ENCODE peak calls at places on chromosomes 4 and X, in five cellular contexts. D is A549, T is endothelial cell of umbilical vein, A is suprapubic skin, L is sigmoid colon. X is an unnamed sample.

GRCh38 chr4:47485047-47485692 is at the start of gene ATP10D:
- DNase-seq in L (peak), D (peak), A (peak), T (peak), X (peak)

GRCh38 chr4:6419452-6420028 is 52.9 kb downstream of the PPP2R2C start:
- DNase-seq in A (no peak), T (no peak), D (no peak), L (no peak), X (peak)

GRCh38 chr4:1233641-1234277 is 15.2 kb downstream of the CTBP1 start:
- DNase-seq in L (peak), D (no peak), T (peak), A (no peak), X (peak)

GRCh38 chr4:104099141-104099540 is 379.4 kb upstream of the TACR3 start:
- DNase-seq in T (no peak), D (no peak), A (no peak), L (no peak), X (no peak)

GRCh38 chr4:165347647-165348569 is 20.4 kb downstream of the MSMO1 start:
- DNase-seq in D (no peak), T (no peak), A (no peak), L (no peak), X (no peak)

GRCh38 chr4:10866691-10867090 is 182.1 kb upstream of the CLNK start:
- DNase-seq in D (no peak), T (no peak), L (no peak), A (no peak), X (no peak)

GRCh38 chr4:1642196-1642951 is 41.7 kb downstream of the FAM53A start:
- DNase-seq in D (no peak), L (no peak), A (no peak), T (no peak), X (no peak)

GRCh38 chr4:152045781-152046571 is 285.2 kb upstream of the GATB start:
- DNase-seq in T (peak), D (peak), A (no peak), L (no peak), X (no peak)

GRCh38 chrX:130086414-130087207 is 23.7 kb downstream of the ELF4 start:
- DNase-seq in A (no peak), L (no peak), T (no peak), D (no peak), X (no peak)

GRCh38 chr4:124711469-124712416 is 789 bp downstream of the ANKRD50 start:
- DNase-seq in L (peak), T (peak), A (peak), D (peak), X (no peak)

GRCh38 chr4:30256105-30256828 is 463.9 kb upstream of the PCDH7 start:
- DNase-seq in T (no peak), L (no peak), A (no peak), D (no peak), X (no peak)

GRCh38 chr4:26590639-26591038 is 6.8 kb downstream of the TBC1D19 start:
- DNase-seq in A (no peak), L (no peak), T (no peak), D (no peak), X (no peak)

GRCh38 chr4:16199132-16199531 is 27.1 kb downstream of the TAPT1 start:
- DNase-seq in L (no peak), A (no peak), D (no peak), T (peak), X (no peak)

GRCh38 chr4:154722262-154722661 is 21.5 kb upstream of the LRAT start:
- DNase-seq in T (no peak), D (no peak), L (no peak), A (no peak), X (no peak)

GRCh38 chr4:19304028-19304427 is 947.7 kb upstream of the SLIT2 start:
- DNase-seq in L (no peak), D (no peak), A (no peak), T (no peak), X (no peak)

GRCh38 chr4:178745203-178745602 is 1303.0 kb upstream of the AGA start:
- DNase-seq in D (no peak), T (no peak), L (no peak), A (no peak), X (no peak)

GRCh38 chrX:22686138-22686541 is 313.6 kb upstream of the DDX53 start:
- DNase-seq in L (peak), T (peak), A (peak), D (no peak), X (no peak)

GRCh38 chrX:12080265-12080664 is 58.0 kb upstream of the FRMPD4 start:
- DNase-seq in L (no peak), T (peak), D (peak), A (no peak), X (no peak)

GRCh38 chr4:174496631-174497442 is 25.5 kb downstream of the HPGD start:
- DNase-seq in D (no peak), L (no peak), T (no peak), A (no peak), X (no peak)

GRCh38 chrX:50448565-50448964 is 22.1 kb downstream of the DGKK start:
- DNase-seq in L (no peak), T (no peak), A (no peak), D (peak), X (no peak)

GRCh38 chr4:164011791-164012190 is 517.3 kb downstream of the TMA16 start:
- DNase-seq in D (no peak), A (no peak), T (no peak), L (no peak), X (no peak)

GRCh38 chr4:8248091-8248490 is 21.5 kb upstream of the HTRA3 start:
- DNase-seq in L (no peak), A (no peak), D (no peak), T (peak), X (no peak)

GRCh38 chr4:185797018-185797417 is 15.0 kb downstream of the SORBS2 start:
- DNase-seq in T (no peak), A (no peak), D (no peak), L (no peak), X (no peak)

GRCh38 chr4:85496933-85497332 is 22.0 kb downstream of the ARHGAP24 start:
- DNase-seq in A (no peak), L (no peak), D (no peak), T (peak), X (no peak)

GRCh38 chrX:15493118-15494082 is at the start of gene PIR:
- DNase-seq in T (peak), L (peak), D (peak), A (peak), X (peak)

GRCh38 chr4:112655270-112655669 is 18.3 kb downstream of the LARP7 start:
- DNase-seq in T (no peak), D (no peak), A (no peak), L (no peak), X (no peak)

GRCh38 chr4:121950212-121950679 is 1.6 kb downstream of the TRPC3 start:
- DNase-seq in D (peak), L (peak), T (peak), A (peak), X (peak)

GRCh38 chr4:37641352-37641751 is 44.8 kb downstream of the RELL1 start:
- DNase-seq in L (no peak), T (no peak), D (no peak), A (no peak), X (no peak)

GRCh38 chrX:103063918-103064434 is at the start of gene BEX1:
- DNase-seq in T (no peak), A (no peak), L (peak), D (no peak), X (peak)

GRCh38 chr4:88219099-88219498 is 60.7 kb upstream of the ABCG2 start:
- DNase-seq in A (no peak), D (peak), L (no peak), T (peak), X (no peak)

GRCh38 chrX:53241558-53241957 is 16.6 kb upstream of the KDM5C start:
- DNase-seq in L (no peak), D (no peak), A (no peak), T (no peak), X (no peak)

GRCh38 chr4:142191901-142192300 is 555.5 kb downstream of the IL15 start:
- DNase-seq in T (no peak), A (no peak), L (no peak), D (no peak), X (no peak)

GRCh38 chr4:148359769-148360168 is 82.4 kb downstream of the NR3C2 start:
- DNase-seq in D (no peak), A (no peak), T (peak), L (no peak), X (no peak)

GRCh38 chr4:81314196-81314896 is 99.3 kb upstream of the PRKG2 start:
- DNase-seq in A (no peak), L (no peak), D (no peak), T (no peak), X (no peak)

DNA sequence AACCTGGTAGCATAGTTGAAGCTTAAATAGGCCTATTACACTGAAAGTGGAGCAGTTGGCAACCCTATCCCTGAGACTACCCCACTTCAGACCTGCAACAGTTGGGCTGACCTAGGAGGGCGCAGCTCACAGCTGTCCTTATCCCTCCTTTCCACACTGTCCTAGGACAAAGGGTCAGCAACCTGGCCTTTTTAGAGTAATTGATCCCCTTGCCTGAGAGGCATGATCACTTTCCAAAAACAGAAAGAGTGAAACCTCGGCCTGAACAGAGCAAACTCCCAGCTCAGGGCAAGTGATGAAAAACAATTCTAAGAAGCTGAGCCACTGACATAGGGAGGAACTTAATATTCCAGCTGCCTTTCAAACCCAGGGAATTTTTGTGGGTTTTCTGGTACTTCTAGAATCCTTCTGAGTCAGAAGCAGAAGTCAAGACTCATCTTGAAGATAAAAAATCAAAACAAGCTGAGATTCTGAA is 94.9 kb upstream of the MYOZ2 start:
- DNase-seq in L (no peak), A (no peak), T (no peak), D (no peak), X (no peak)
- TF ChIP-seq POLR2A in L (no peak), A (no peak), T (no peak), D (no peak), X (no peak)

DNA sequence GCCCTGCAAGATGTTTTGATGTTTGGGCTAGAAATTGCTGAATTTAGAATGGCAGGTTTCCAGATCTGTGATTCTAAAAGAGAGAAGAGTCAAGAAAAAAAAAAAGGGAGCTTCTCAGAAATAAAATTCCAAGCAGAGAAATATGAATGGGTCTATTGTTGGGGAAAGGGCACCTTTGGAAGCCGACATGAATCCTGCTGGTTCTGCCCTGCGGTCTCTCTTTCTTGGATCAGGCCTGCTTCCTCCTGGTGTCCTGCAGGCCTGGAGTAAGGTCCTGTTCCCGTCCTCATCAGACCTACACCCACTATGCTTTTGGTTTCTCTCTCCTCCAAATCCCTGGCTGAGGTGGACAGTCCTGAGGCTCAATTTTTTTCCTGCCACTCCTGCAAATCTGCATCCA is 109.8 kb upstream of the TRIM2 start:
- DNase-seq in A (no peak), L (no peak), T (no peak), D (no peak), X (no peak)
- TF ChIP-seq POLR2A in A (no peak), L (no peak), T (no peak), D (no peak), X (no peak)

DNA sequence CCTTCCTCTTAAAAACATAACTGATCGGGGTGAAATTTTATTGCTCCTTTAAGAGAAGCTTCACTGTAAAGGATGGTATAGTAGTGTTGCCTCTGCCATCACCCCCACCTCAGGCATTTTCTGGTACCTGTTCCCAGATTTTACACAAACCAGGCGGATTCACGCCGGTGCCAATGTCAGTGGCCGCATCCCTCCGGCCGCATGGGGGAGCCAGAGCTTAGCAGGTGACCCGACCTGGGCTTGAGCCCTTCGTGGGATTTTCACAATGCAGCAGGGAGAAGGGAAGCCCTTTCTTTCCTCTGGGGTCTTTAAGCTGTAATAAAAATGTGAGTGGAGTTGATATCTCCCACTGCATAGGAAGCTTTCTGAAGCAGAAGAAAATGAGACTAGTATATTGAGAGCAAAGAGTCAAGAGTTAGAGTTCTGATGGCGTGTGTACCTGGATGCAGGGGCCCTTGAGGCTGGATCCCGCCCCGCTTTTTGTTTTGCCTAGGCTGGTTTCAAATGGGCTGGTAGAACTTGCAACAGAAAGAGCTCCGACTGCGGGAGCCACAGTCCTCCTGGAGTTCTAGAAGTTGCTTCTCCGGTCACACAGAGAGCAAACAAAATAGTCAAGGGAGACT is 59.4 kb downstream of the POLR2B start:
- DNase-seq in A (no peak), D (peak), T (peak), L (peak), X (peak)
- TF ChIP-seq POLR2A in A (no peak), D (no peak), T (no peak), L (no peak), X (no peak)

DNA sequence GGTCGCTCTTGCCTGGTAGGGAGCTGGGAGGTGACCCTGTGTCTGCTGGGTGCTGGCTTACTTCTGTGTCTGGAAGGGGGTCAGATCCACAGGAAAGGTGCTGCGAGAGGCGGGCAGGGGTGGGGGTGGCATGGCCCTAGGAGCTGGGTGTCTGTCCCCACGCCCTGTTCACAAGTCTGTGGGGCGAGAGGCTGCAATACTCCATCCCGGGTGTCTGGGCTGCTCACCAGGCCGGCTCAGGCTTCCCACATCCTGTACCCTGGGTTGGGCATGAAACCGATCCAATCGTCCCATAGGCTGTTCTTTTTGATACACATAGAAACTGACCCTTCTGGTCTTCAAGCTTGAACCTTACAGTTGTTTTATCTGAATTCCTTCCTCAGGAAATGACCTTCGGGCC is 993 bp upstream of the CTAG2 start:
- DNase-seq in D (no peak), A (no peak), L (no peak), T (no peak), X (no peak)
- TF ChIP-seq POLR2A in D (no peak), A (no peak), L (no peak), T (no peak), X (no peak)

X was measured in uterus.